ENCODE peak calls at places on chromosome 20, in six cellular contexts. Q is heart left ventricle, P is osteoblast, D is esophagus muscularis mucosa, I is upper lobe of left lung, A is AG09309. B is an unnamed sample.

GRCh38 chr20:23192469-23192868 is 106.3 kb upstream of the CD93 start:
- DNase-seq in Q (no peak), P (no peak), D (no peak), I (no peak), A (no peak), B (no peak)

GRCh38 chr20:6525447-6526303 is 241.8 kb upstream of the BMP2 start:
- DNase-seq in Q (no peak), P (peak; percentile 11), D (no peak), I (no peak), A (no peak), B (peak; percentile 0)

GRCh38 chr20:35618032-35618371 is 2.4 kb downstream of the SPAG4 start:
- DNase-seq in Q (no peak), P (no peak), D (no peak), I (no peak), A (no peak), B (no peak)

GRCh38 chr20:62980970-62981369 is 25.8 kb downstream of the BHLHE23 start:
- DNase-seq in Q (no peak), P (no peak), D (no peak), I (no peak), A (no peak), B (peak; percentile 75)

GRCh38 chr20:51768759-51769517 is 748 bp upstream of the ATP9A start:
- DNase-seq in Q (no peak), P (no peak), D (no peak), I (no peak), A (no peak), B (no peak)

GRCh38 chr20:32207211-32207625 is 325 bp downstream of the PLAGL2 start:
- DNase-seq in Q (no peak), P (no peak), D (no peak), I (no peak), A (no peak), B (no peak)

GRCh38 chr20:20440473-20440872 is 72.6 kb downstream of the INSM1 start:
- DNase-seq in Q (no peak), P (no peak), D (no peak), I (peak; percentile 27), A (no peak), B (no peak)

GRCh38 chr20:64077876-64078551 is 1.3 kb downstream of the RGS19 start:
- DNase-seq in Q (no peak), P (no peak), D (no peak), I (no peak), A (no peak), B (no peak)

GRCh38 chr20:45919951-45920794 is 8.2 kb upstream of the PLTP start:
- DNase-seq in Q (no peak), P (no peak), D (no peak), I (no peak), A (no peak), B (no peak)

GRCh38 chr20:46557231-46557956 is 6.9 kb upstream of the OCSTAMP start:
- DNase-seq in Q (no peak), P (no peak), D (no peak), I (no peak), A (peak; percentile 60), B (no peak)

GRCh38 chr20:36181934-36182603 is 27.5 kb downstream of the EPB41L1 start:
- DNase-seq in Q (no peak), P (peak; percentile 95), D (no peak), I (no peak), A (peak; percentile 16), B (no peak)

GRCh38 chr20:37356387-37356786 is 10.4 kb downstream of the SRC start:
- DNase-seq in Q (peak; percentile 52), P (peak; percentile 73), D (no peak), I (peak; percentile 56), A (no peak), B (no peak)

GRCh38 chr20:15396026-15396425 is 1058.6 kb upstream of the FLRT3 start:
- DNase-seq in Q (no peak), P (no peak), D (no peak), I (no peak), A (no peak), B (no peak)

GRCh38 chr20:62246872-62247652 is 8.7 kb downstream of the OSBPL2 start:
- DNase-seq in Q (peak; percentile 61), P (peak; percentile 86), D (no peak), I (no peak), A (no peak), B (no peak)

GRCh38 chr20:17882065-17882833 is 86.3 kb downstream of the SNX5 start:
- DNase-seq in Q (no peak), P (peak; percentile 39), D (no peak), I (peak; percentile 76), A (no peak), B (no peak)

GRCh38 chr20:37781626-37782025 is 87.8 kb downstream of the CTNNBL1 start:
- DNase-seq in Q (no peak), P (no peak), D (no peak), I (no peak), A (no peak), B (no peak)

GRCh38 chr20:986733-987355 is 15.3 kb downstream of the RSPO4 start:
- DNase-seq in Q (no peak), P (no peak), D (no peak), I (no peak), A (no peak), B (peak; percentile 12)

GRCh38 chr20:1185781-1186334 is 1.1 kb upstream of the TMEM74B start:
- DNase-seq in Q (peak; percentile 39), P (peak; percentile 93), D (no peak), I (peak; percentile 87), A (no peak), B (peak; percentile 65)

GRCh38 chr20:19265646-19266374 is 53.4 kb downstream of the SLC24A3 start:
- DNase-seq in Q (no peak), P (peak; percentile 17), D (no peak), I (no peak), A (no peak), B (no peak)

GRCh38 chr20:32539817-32540675 is 45.1 kb downstream of the NOL4L start:
- DNase-seq in Q (no peak), P (no peak), D (no peak), I (no peak), A (no peak), B (no peak)

GRCh38 chr20:25525857-25526256 is 59.5 kb downstream of the NINL start:
- DNase-seq in Q (no peak), P (peak; percentile 94), D (no peak), I (no peak), A (peak; percentile 96), B (no peak)

GRCh38 chr20:53939554-53940355 is 130.6 kb downstream of the BCAS1 start:
- DNase-seq in Q (peak; percentile 92), P (peak; percentile 74), D (peak; percentile 95), I (no peak), A (peak; percentile 89), B (peak; percentile 98)
- H3K4me3 ChIP-seq in Q (no peak overlapping the region), P (no peak overlapping the region), D (no peak overlapping the region), I (no peak overlapping the region), A (no peak overlapping the region), B (peak overlapping the region; percentile 25)

GRCh38 chr20:21681932-21682318 is 23.5 kb upstream of the PAX1 start:
- DNase-seq in Q (no peak), P (no peak), D (no peak), I (no peak), A (no peak), B (no peak)
- H3K4me3 ChIP-seq in Q (no peak overlapping the region), P (no peak overlapping the region), D (peak overlapping the region; percentile 12), I (no peak overlapping the region), A (no peak overlapping the region), B (no peak overlapping the region)

GRCh38 chr20:50283922-50284810 is 93.5 kb downstream of the CEBPB start:
- DNase-seq in Q (no peak), P (peak; percentile 96), D (no peak), I (no peak), A (no peak), B (peak; percentile 35)

GRCh38 chr20:50286609-50287008 is 96.0 kb downstream of the CEBPB start:
- DNase-seq in Q (peak; percentile 57), P (peak; percentile 99), D (no peak), I (no peak), A (peak; percentile 75), B (no peak)

GRCh38 chr20:50286174-50286511 is 95.5 kb downstream of the CEBPB start:
- DNase-seq in Q (no peak), P (no peak), D (no peak), I (no peak), A (no peak), B (no peak)

GRCh38 chr20:50284811-50285375 is 94.3 kb downstream of the CEBPB start:
- DNase-seq in Q (peak; percentile 51), P (peak; percentile 92), D (no peak), I (no peak), A (no peak), B (no peak)

GRCh38 chr20:50285376-50286173 is 94.9 kb downstream of the CEBPB start:
- DNase-seq in Q (no peak), P (peak; percentile 97), D (no peak), I (no peak), A (no peak), B (no peak)
- H3K4me3 ChIP-seq in Q (no peak overlapping the region), P (peak overlapping the region; percentile 34), D (no peak overlapping the region), I (no peak overlapping the region), A (no peak overlapping the region), B (no peak overlapping the region)

GRCh38 chr20:3798405-3798768 is 2.3 kb downstream of the CDC25B start:
- DNase-seq in Q (no peak), P (no peak), D (no peak), I (no peak), A (no peak), B (no peak)
- H3K4me3 ChIP-seq in Q (no peak overlapping the region), P (peak overlapping the region; percentile 90), D (no peak overlapping the region), I (peak overlapping the region; percentile 96), A (no peak overlapping the region), B (peak overlapping the region; percentile 97)